ENCODE peak calls at places on chromosomes 1 and 21, in ten cellular contexts. C is RWPE1; G is suprapubic skin; O is IMR-90; V is foreskin keratinocyte; U is left ventricle myocardium inferior; F is ovary; T is CD4-positive, alpha-beta T cell; M is tibial nerve; A is cardiac muscle cell. E is an unnamed sample.

GRCh38 chr1:245856944-245857531 is 650.0 kb downstream of the SMYD3 start:
- DNase-seq in T (no peak), F (no peak), V (no peak), G (no peak), O (peak), C (peak), M (no peak), U (no peak), A (peak), E (peak)

GRCh38 chr1:31614538-31615005 is 2.9 kb upstream of the HCRTR1 start:
- DNase-seq in V (no peak), G (peak), A (no peak), C (no peak), T (no peak), F (no peak), O (no peak), M (no peak), U (no peak), E (no peak)

GRCh38 chr21:38646213-38646837 is 148.0 kb upstream of the ERG start:
- DNase-seq in U (no peak), M (no peak), F (no peak), C (peak), T (no peak), V (peak), G (no peak), A (peak), O (peak), E (peak)

GRCh38 chr1:221011145-221011544 is 131.9 kb downstream of the HLX start:
- DNase-seq in M (no peak), A (no peak), V (no peak), C (no peak), G (no peak), T (no peak), U (no peak), F (no peak), O (no peak), E (no peak)

GRCh38 chr1:16139473-16139962 is 16.4 kb downstream of the EPHA2 start:
- DNase-seq in C (peak), V (peak), T (no peak), O (peak), M (no peak), G (no peak), U (no peak), A (peak), F (no peak), E (no peak)

GRCh38 chr1:113027449-113027848 is 45.5 kb upstream of the LRIG2 start:
- DNase-seq in V (no peak), U (no peak), C (no peak), F (no peak), M (no peak), A (no peak), O (no peak), T (no peak), G (no peak), E (no peak)

GRCh38 chr21:19553930-19554615 is 1150.5 kb upstream of the TMPRSS15 start:
- DNase-seq in T (no peak), M (no peak), A (no peak), U (no peak), F (no peak), O (no peak), C (no peak), V (no peak), G (no peak), E (no peak)

GRCh38 chr1:156172696-156173470 is 19.5 kb downstream of the SEMA4A start:
- DNase-seq in G (no peak), U (no peak), F (no peak), A (no peak), T (no peak), V (no peak), C (no peak), O (no peak), M (no peak), E (no peak)

GRCh38 chr21:33434770-33435360 is 31.7 kb downstream of the IFNGR2 start:
- DNase-seq in V (peak), F (no peak), G (no peak), T (no peak), C (peak), U (no peak), O (peak), A (peak), M (peak), E (peak)

GRCh38 chr1:56683569-56683968 is 38.5 kb downstream of the PRKAA2 start:
- DNase-seq in C (no peak), V (no peak), T (no peak), A (no peak), M (no peak), U (no peak), F (no peak), G (no peak), O (no peak), E (no peak)

GRCh38 chr1:114669562-114670082 is at the start of gene DENND2C:
- DNase-seq in C (no peak), V (no peak), G (no peak), A (no peak), T (no peak), U (no peak), F (no peak), O (no peak), M (peak), E (no peak)

GRCh38 chr1:31699341-31699891 is 4.4 kb downstream of the COL16A1 start:
- DNase-seq in O (no peak), G (no peak), A (no peak), U (no peak), M (no peak), V (no peak), C (no peak), T (no peak), F (peak), E (no peak)

GRCh38 chr1:48216941-48217340 is 5.6 kb upstream of the SLC5A9 start:
- DNase-seq in M (no peak), T (no peak), O (no peak), G (no peak), V (no peak), A (no peak), C (no peak), U (no peak), F (no peak), E (no peak)

GRCh38 chr1:170668301-170668789 is 4.4 kb downstream of the PRRX1 start:
- DNase-seq in F (no peak), O (no peak), T (no peak), A (peak), G (peak), U (no peak), C (no peak), M (no peak), V (no peak), E (no peak)

GRCh38 chr1:198261886-198262285 is 105.1 kb downstream of the NEK7 start:
- DNase-seq in M (no peak), U (no peak), C (no peak), A (no peak), G (no peak), V (no peak), T (no peak), F (no peak), O (no peak), E (no peak)

GRCh38 chr1:84253041-84253440 is 48.5 kb upstream of the SAMD13 start:
- DNase-seq in M (no peak), G (no peak), V (peak), F (no peak), A (no peak), O (peak), U (no peak), C (no peak), T (no peak), E (no peak)
- H3K27ac ChIP-seq in M (no peak), G (no peak), V (no peak), F (no peak), A (no peak), O (no peak), U (no peak), C (no peak), T (no peak), E (peak)

GRCh38 chr1:208245185-208245705 is 1.1 kb upstream of the PLXNA2 start:
- DNase-seq in T (peak), A (peak), C (peak), U (peak), M (peak), G (peak), O (peak), V (peak), F (peak), E (peak)
- H3K27ac ChIP-seq in T (no peak), A (no peak), C (peak), U (peak), M (peak), G (peak), O (no peak), V (no peak), F (peak), E (peak)

DNA sequence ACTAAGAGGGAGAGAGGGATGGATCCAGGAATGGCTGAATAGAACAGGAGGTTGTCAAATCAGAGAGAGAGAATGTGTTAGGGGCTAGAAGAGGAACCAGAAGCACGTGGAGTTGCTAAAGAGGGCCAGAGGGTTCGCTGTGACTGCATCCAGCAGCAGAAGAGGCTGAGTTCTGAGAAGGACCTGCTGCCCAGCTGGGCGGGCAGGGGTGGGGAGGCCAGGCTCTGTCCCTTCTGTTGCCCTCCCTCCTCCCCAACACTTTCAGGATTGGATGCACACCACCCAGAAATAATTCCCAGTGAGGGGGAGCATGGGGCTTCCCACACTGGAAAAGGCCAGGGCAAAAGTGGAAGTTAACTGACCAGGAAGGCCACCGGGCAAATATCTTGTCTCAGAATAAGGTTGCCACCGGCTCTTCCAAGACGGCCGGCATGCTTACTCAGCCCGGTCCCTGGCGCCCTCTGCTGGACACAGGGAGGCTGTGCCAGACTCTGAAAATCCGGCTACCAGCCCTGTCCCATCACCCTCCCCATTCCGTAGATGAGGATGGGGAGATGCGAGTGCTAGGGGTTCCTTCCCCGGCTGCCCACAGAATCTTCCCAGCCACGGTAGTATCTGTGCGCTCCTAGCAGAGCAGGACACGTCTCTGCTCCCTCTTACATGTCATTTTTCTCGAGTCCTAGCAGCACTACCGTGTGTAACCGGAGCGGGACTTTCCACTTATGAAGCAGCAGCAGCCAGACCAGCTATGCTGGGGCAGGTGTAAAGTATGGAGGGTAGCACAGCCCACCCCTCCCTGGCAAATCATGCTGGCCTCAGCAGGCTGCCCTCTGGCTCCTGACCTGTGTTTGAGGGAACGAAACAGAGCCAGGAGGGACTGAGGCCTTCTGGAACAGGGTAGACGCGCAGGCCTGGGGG is 46.8 kb upstream of the A3GALT2 start:
- DNase-seq in G (peak), V (no peak), M (peak), F (peak), A (peak), U (peak), C (peak), T (peak), O (peak), E (no peak)
- H3K27ac ChIP-seq in G (no peak), V (no peak), M (peak), F (no peak), A (no peak), U (peak), C (peak), T (no peak), O (no peak), E (no peak)

GRCh38 chr1:192635939-192636338 is at the start of gene RGS13:
- DNase-seq in G (no peak), U (no peak), F (no peak), V (no peak), O (no peak), M (no peak), A (no peak), T (no peak), C (no peak), E (no peak)
- H3K27ac ChIP-seq in G (no peak), U (no peak), F (no peak), V (no peak), O (no peak), M (no peak), A (no peak), T (no peak), C (no peak), E (no peak)

GRCh38 chr1:179128520-179128919 is 46.6 kb downstream of the TOR3A start:
- DNase-seq in F (no peak), G (no peak), O (no peak), C (no peak), A (no peak), V (no peak), M (no peak), T (no peak), U (no peak), E (no peak)
- H3K27ac ChIP-seq in F (no peak), G (no peak), O (peak), C (no peak), A (no peak), V (peak), M (peak), T (peak), U (no peak), E (peak)

E was measured in epithelial cell of prostate.